ENCODE peak calls at places on chromosome 15, in six cellular contexts. V is SK-N-SH, O is mesenchymal stem cell, G is MM.1S, S is neuronal stem cell, Z is IMR-90. H is an unnamed sample.

GRCh38 chr15:62752687-62753517 is 289.6 kb upstream of the TPM1 start:
- DNase-seq in O (no peak), S (no peak), G (no peak), Z (peak; percentile 54), V (no peak), H (no peak)

GRCh38 chr15:67828379-67828968 is 3.2 kb downstream of the SKOR1 start:
- DNase-seq in O (no peak), V (no peak), Z (no peak), G (no peak), S (no peak), H (no peak)

GRCh38 chr15:83064859-83065258 is 2.2 kb downstream of the BTBD1 start:
- DNase-seq in O (peak; percentile 62), V (no peak), G (no peak), S (no peak), Z (peak; percentile 37), H (peak; percentile 31)

GRCh38 chr15:69193948-69194827 is 33.8 kb downstream of the GLCE start:
- DNase-seq in O (peak; percentile 56), V (no peak), G (no peak), S (no peak), Z (peak; percentile 75), H (peak; percentile 55)

GRCh38 chr15:29681486-29681845 is 140.8 kb downstream of the TJP1 start:
- DNase-seq in O (no peak), V (no peak), Z (no peak), S (no peak), G (no peak), H (no peak)

GRCh38 chr15:85157344-85157743 is 175.7 kb downstream of the PDE8A start:
- DNase-seq in S (no peak), O (no peak), V (no peak), G (no peak), Z (no peak), H (no peak)

GRCh38 chr15:71708052-71708432 is 102.3 kb upstream of the NR2E3 start:
- DNase-seq in V (no peak), G (no peak), Z (no peak), O (peak; percentile 32), S (no peak), H (no peak)

GRCh38 chr15:79136434-79137046 is 46.0 kb upstream of the RASGRF1 start:
- DNase-seq in O (no peak), G (no peak), V (no peak), S (no peak), Z (no peak), H (no peak)

GRCh38 chr15:30958219-30958618 is 33.2 kb downstream of the MTMR10 start:
- DNase-seq in G (no peak), O (no peak), S (no peak), V (no peak), Z (no peak), H (no peak)

GRCh38 chr15:83200162-83200561 is 7.5 kb downstream of the HDGFL3 start:
- DNase-seq in V (no peak), G (peak; percentile 78), S (no peak), Z (peak; percentile 78), O (peak; percentile 73), H (no peak)

GRCh38 chr15:72062319-72062718 is 55.6 kb downstream of the MYO9A start:
- DNase-seq in Z (no peak), V (no peak), G (no peak), O (no peak), S (no peak), H (no peak)

GRCh38 chr15:85037617-85038016 is 56.0 kb downstream of the PDE8A start:
- DNase-seq in S (no peak), G (no peak), Z (no peak), V (no peak), O (no peak), H (no peak)

GRCh38 chr15:80464952-80465645 is 60.9 kb downstream of the ARNT2 start:
- DNase-seq in Z (peak; percentile 69), V (no peak), S (no peak), G (no peak), O (no peak), H (no peak)

GRCh38 chr15:67035886-67036285 is 29.5 kb upstream of the SMAD3 start:
- DNase-seq in O (no peak), S (no peak), V (peak; percentile 36), Z (peak; percentile 51), G (no peak), H (no peak)

DNA sequence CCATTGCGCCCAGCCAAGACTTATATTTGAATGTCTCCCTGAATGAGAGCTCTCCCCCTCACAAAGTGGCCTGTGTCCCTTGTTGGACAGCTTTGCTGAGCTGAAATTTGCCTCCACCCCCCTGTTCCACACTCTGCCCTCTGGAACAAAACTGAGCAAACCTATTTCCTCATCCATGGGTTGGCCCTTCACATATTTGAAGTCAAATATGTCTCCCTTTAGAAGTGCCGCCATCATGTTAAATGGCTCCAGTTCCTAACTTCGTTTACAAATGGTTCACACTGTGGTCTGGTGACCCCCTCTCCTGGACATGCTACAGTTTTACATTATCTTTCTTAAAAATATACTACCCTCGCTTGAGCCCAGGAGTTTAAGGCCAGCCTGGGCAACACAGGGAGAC is 4.6 kb downstream of the PLIN1 start:
- DNase-seq in Z (no peak), O (no peak), G (no peak), V (no peak), S (no peak), H (no peak)
- H3K4me3 ChIP-seq in Z (no peak overlapping the region), O (no peak overlapping the region), G (no peak overlapping the region), V (no peak overlapping the region), S (no peak overlapping the region), H (no peak overlapping the region)

GRCh38 chr15:36701336-36701735 is 121.9 kb downstream of the CDIN1 start:
- DNase-seq in Z (no peak), O (no peak), G (no peak), V (no peak), S (no peak), H (no peak)

GRCh38 chr15:36694574-36694973 is 115.1 kb downstream of the CDIN1 start:
- DNase-seq in Z (no peak), O (no peak), S (no peak), V (no peak), G (no peak), H (no peak)

GRCh38 chr15:36691596-36691995 is 112.2 kb downstream of the CDIN1 start:
- DNase-seq in Z (no peak), G (no peak), V (peak; percentile 7), O (no peak), S (no peak), H (no peak)

GRCh38 chr15:36693644-36694043 is 114.2 kb downstream of the CDIN1 start:
- DNase-seq in S (no peak), O (no peak), Z (no peak), G (no peak), V (no peak), H (no peak)

DNA sequence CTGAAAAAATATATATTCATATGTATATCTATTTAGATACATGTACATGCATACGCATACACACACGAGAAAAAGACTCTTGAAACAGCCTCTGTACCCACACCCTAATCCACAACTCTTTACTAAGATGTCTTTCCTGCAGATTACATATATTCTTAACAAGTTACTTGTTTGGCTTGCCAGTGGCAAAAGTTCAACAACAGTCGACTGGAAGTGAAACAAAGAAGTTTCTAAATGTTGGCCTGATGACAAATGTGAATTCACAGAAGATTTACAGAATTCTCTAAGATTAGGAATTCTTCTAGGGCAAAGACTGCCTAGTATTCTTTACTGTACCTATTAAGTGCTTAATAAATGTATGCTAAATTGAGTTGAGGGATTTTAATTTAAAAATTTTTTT is 116.8 kb downstream of the CDIN1 start:
- DNase-seq in O (no peak), G (no peak), Z (peak; percentile 4), V (no peak), S (no peak), H (peak; percentile 4)
- H3K9ac ChIP-seq in O (no peak overlapping the region), G (no peak overlapping the region), Z (no peak overlapping the region), V (no peak overlapping the region), S (no peak overlapping the region), H (no peak overlapping the region)

DNA sequence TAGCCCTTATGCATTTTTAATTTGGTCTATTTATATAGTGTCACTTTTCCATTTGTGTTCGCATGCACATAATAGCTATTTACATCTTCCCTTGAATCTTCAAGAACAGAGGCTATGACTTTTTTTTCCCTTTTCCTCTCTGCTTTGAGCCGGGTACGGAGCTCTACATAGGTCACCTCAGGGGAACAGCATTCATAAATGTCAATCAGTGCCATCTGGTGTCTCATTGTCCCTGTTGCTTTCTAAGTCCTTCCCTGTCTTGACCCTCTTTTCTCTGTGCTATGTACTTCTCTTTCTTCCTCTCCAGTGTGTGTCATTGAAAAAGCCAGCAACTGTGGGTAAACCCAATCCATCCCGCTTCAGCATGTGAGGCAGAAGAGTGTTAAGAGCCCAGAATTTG is 26.6 kb upstream of the ACTC1 start:
- DNase-seq in V (no peak), O (no peak), Z (no peak), G (no peak), S (no peak), H (no peak)
- H3K4me3 ChIP-seq in V (no peak overlapping the region), O (no peak overlapping the region), Z (no peak overlapping the region), G (no peak overlapping the region), S (no peak overlapping the region), H (no peak overlapping the region)

GRCh38 chr15:92657486-92657885 is 1.9 kb upstream of the FAM174B start:
- DNase-seq in S (no peak), O (no peak), Z (no peak), V (no peak), G (no peak), H (no peak)
- H3K9ac ChIP-seq in S (no peak overlapping the region), O (no peak overlapping the region), Z (no peak overlapping the region), V (no peak overlapping the region), G (no peak overlapping the region), H (no peak overlapping the region)

DNA sequence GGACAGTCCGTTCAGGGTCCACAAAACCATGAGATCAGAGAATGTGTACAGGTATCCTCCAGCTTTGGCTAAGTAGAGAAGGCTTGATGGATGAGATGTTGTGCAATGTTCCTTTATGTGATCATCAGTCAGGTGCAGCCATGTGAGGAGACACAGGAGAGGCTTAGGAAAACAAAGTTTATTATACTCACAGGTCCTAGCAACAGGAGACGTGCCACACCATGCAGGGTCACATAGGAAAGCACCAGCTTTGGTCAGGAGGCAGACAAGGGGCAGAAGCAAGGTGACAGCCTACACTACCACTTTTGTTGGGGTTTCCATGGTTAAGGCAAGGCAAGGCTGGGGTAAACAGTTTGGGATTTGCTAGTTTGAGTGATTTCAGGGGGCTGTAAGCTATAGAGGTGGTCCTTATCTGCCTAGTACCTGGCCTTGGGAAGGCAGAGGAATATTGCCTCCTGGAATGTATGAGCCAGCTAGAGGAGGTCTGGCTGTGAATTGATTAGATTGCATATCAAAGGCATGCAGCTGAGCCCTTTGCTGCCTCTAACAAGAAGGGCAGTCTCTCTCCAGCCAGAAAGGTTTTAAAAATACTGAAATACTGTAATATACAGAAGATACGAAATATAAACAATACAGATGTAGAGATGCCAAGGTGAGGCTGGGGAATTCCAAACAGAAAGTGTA is 248.6 kb downstream of the RYR3 start:
- DNase-seq in G (no peak), Z (no peak), V (no peak), S (no peak), O (no peak), H (no peak)
- H3K4me3 ChIP-seq in G (no peak overlapping the region), Z (no peak overlapping the region), V (no peak overlapping the region), S (no peak overlapping the region), O (no peak overlapping the region), H (no peak overlapping the region)